ENCODE peak calls at places on chromosomes 2 and 18, in nine cellular contexts. P is CD8-positive, alpha-beta memory T cell; V is right lobe of liver; O is fibroblast of lung; G is PC-9; A is left lung; Z is lung; F is tibial artery; W is colonic mucosa. B is an unnamed sample.

GRCh38 chr2:73339171-73339678 is 45.9 kb upstream of the EGR4 start:
- DNase-seq in P (no peak), V (no peak), O (no peak), G (no peak), A (no peak), Z (no peak), F (no peak), W (no peak), B (no peak)

GRCh38 chr18:10378688-10379465 is 75.6 kb upstream of the APCDD1 start:
- DNase-seq in P (no peak), V (no peak), O (no peak), G (no peak), A (peak; percentile 76), Z (no peak), F (no peak), W (no peak), B (no peak)

GRCh38 chr2:119929537-119929936 is 83.3 kb upstream of the EPB41L5 start:
- DNase-seq in P (peak; percentile 2), V (no peak), O (no peak), G (no peak), A (no peak), Z (no peak), F (no peak), W (no peak), B (no peak)

GRCh38 chr2:201970786-201971108 is 62.9 kb upstream of the FZD7 start:
- DNase-seq in P (no peak), V (no peak), O (no peak), G (no peak), A (no peak), Z (no peak), F (no peak), W (no peak), B (no peak)

GRCh38 chr2:101981484-101981883 is 10.3 kb upstream of the IL1R2 start:
- DNase-seq in P (no peak), V (no peak), O (no peak), G (no peak), A (no peak), Z (no peak), F (no peak), W (no peak), B (no peak)

GRCh38 chr2:86139981-86140380 is 33.9 kb downstream of the PTCD3 start:
- DNase-seq in P (no peak), V (no peak), O (no peak), G (no peak), A (no peak), Z (no peak), F (no peak), W (no peak), B (no peak)

GRCh38 chr2:206533977-206534376 is 90.6 kb downstream of the ADAM23 start:
- DNase-seq in P (no peak), V (no peak), O (no peak), G (no peak), A (no peak), Z (no peak), F (no peak), W (no peak), B (no peak)

GRCh38 chr2:152519581-152519952 is 184.6 kb downstream of the FMNL2 start:
- DNase-seq in P (no peak), V (no peak), O (no peak), G (no peak), A (no peak), Z (no peak), F (no peak), W (no peak), B (no peak)

GRCh38 chr2:33001823-33002222 is 55.1 kb downstream of the LTBP1 start:
- DNase-seq in P (no peak), V (peak; percentile 78), O (no peak), G (no peak), A (no peak), Z (no peak), F (no peak), W (no peak), B (no peak)

GRCh38 chr2:167294031-167294774 is 405.9 kb downstream of the XIRP2 start:
- DNase-seq in P (no peak), V (no peak), O (peak; percentile 58), G (no peak), A (peak; percentile 72), Z (no peak), F (peak; percentile 66), W (peak; percentile 54), B (peak; percentile 40)

GRCh38 chr2:36597532-36598377 is at the start of gene FEZ2:
- DNase-seq in P (peak; percentile 57), V (peak; percentile 78), O (peak; percentile 74), G (peak; percentile 72), A (peak; percentile 97), Z (peak; percentile 79), F (peak; percentile 82), W (peak; percentile 84), B (peak; percentile 86)

GRCh38 chr2:144376926-144377325 is 143.0 kb downstream of the ZEB2 start:
- DNase-seq in P (no peak), V (no peak), O (no peak), G (no peak), A (no peak), Z (no peak), F (no peak), W (no peak), B (no peak)

GRCh38 chr2:37506407-37507068 is 162.1 kb downstream of the QPCT start:
- DNase-seq in P (no peak), V (no peak), O (peak; percentile 59), G (no peak), A (no peak), Z (no peak), F (no peak), W (no peak), B (no peak)

DNA sequence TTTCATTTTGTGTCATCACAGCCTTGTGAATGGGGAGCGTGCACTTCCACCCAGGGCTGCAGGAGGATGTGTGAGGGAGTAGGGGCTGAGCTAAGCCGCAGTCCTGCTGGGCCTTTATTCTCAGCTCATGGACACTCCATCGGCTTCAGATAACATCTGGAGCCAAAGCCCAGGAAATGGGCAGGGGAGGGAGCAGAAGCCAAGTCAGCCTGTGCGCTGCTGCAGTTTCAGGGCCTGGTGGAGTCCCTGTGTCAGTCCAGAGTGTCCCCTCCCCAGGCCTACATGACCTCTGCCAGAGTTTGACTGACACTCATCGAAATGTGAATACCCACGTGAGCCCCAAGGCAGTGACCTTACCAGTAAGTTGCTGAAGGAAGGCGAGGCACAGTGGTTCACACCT is 242.2 kb downstream of the LOXHD1 start:
- DNase-seq in P (no peak), V (no peak), O (no peak), G (no peak), A (no peak), Z (no peak), F (no peak), W (no peak), B (no peak)
- H3K4me1 ChIP-seq in P (no peaks in the 10 kb centered on the region), V (no peaks in the 10 kb centered on the region), O (no peaks in the 10 kb centered on the region), G (no peaks in the 10 kb centered on the region), A (peaks cover 3% of the 10 kb centered on the region), Z (peaks cover 20% of the 10 kb centered on the region), F (no peaks in the 10 kb centered on the region), W (no peaks in the 10 kb centered on the region), B (peaks cover 9% of the 10 kb centered on the region)

DNA sequence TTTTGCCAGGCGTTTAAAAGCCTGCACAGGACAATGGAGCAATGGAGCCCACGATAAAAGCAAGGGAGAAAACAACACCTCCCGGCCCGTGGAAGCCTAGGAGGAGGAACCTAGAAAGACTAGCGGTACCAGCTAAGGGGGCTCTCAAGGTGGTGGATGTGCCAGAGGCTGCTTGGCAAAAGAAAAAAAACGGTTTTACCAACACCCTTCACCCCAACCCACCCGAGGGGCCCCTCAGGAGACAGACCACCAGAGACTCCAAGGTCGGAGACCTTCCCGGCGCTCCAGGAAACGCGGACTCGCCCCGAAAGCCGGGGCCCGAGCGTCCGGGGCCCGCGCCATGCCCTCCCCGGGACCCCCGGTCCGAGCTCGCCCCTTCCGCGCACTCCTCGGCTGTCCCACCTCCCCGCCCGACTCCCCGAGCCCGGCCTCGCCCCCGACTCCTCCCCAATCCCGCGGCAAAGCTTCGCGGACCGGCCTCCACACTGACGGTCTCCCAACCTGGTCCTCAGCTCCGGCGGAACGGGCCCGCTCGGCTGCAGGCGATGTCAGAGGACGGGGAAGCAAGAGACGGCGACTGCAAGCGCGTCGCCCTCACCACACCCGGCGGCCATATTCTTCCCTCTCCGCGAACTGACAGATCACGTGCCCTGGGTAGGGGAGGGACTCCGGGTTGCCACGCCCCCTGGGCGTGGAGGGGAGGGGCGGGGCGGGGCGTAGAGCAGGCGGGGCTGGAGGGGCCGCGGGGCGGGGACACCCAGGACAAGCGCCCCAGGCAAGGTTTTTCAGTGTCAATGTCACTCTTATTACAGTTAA is at the start of gene KIDINS220:
- DNase-seq in P (peak; percentile 75), V (peak; percentile 90), O (peak; percentile 77), G (peak; percentile 65), A (peak; percentile 94), Z (peak; percentile 86), F (peak; percentile 93), W (peak; percentile 92), B (peak; percentile 83)
- H3K4me3 ChIP-seq in P (peak within 1 kb of the TSS; percentile 57), V (peak within 1 kb of the TSS; percentile 75), O (peak within 1 kb of the TSS; percentile 87), G (peak within 1 kb of the TSS; percentile 94), A (peak within 1 kb of the TSS; percentile 96), Z (peak within 1 kb of the TSS; percentile 79), F (peak within 1 kb of the TSS; percentile 87), W (peak within 1 kb of the TSS; percentile 99), B (peak within 1 kb of the TSS; percentile 81)

DNA sequence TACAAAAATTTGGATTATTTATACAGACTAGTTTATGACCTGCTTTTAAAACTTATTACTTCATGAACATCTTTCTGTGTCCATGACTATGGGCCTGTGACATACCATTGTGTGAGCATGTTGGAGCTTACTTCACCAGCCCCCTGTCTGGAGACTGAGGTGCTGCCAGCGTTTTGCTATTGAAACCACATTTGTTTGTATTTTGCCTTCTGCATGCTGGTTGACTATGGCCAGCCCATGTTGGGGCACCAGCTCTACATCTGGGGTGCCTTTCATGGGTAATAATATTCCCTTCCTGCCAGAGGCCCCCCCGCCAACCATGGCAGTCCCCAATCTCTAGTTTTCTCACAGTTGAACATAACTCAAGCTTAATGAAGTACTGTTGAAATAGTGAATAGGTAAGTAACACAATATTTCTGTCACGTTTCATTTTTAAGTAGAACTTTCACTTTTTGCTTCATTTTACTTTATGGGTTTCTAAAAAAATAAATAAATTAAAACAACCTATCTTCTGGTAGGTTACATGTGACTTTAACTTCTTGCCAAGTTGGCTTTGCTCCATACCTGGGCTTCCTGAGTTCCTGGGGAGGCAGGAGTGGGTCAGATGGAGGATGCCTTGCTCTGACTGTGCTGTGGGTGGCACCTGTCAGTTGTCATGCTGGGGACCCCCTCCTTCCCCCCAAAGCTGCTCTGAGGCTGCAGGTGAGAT is 63.9 kb downstream of the DGKD start:
- DNase-seq in P (no peak), V (no peak), O (no peak), G (no peak), A (no peak), Z (no peak), F (peak; percentile 16), W (no peak), B (peak; percentile 36)
- H3K4me1 ChIP-seq in P (peaks cover 97% of the 10 kb centered on the region), V (no peaks in the 10 kb centered on the region), O (peaks cover 22% of the 10 kb centered on the region), G (peaks cover 61% of the 10 kb centered on the region), A (peaks cover 65% of the 10 kb centered on the region), Z (peaks cover 41% of the 10 kb centered on the region), F (no peaks in the 10 kb centered on the region), W (peaks cover 40% of the 10 kb centered on the region), B (peaks cover 7% of the 10 kb centered on the region)

DNA sequence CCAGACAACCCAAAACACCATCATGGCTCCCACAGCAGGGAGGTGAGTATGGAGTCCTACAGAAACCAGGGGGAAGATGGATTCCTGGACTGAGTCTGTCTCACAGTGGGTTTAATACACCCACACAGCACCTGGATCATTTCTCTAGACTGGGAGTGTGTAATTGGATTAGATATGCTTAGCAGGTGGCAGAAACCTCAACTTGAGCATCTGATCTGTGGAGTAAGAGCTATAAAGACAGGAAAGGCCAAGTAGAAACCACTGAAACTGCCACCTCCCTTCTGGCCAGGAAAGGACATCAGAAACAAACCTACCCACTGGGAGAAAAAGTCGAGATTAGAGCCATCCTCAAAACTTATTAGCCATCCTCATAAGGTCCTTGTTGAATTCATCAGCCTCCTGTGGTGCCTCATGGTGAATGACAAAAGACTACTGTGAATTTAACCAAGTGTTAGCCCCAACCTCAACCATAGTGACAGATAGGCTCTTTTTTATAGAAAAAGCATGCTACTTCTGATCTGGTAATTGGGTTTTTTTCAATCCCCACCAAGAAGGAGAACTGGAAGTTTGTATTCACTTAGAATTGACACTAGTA is 28.1 kb upstream of the CHST9 start:
- DNase-seq in P (no peak), V (no peak), O (no peak), G (no peak), A (no peak), Z (no peak), F (no peak), W (no peak), B (no peak)
- H3K4me3 ChIP-seq in P (no peak overlapping the region), V (no peak overlapping the region), O (no peak overlapping the region), G (no peak overlapping the region), A (no peak overlapping the region), Z (no peak overlapping the region), F (no peak overlapping the region), W (no peak overlapping the region), B (no peak overlapping the region)